ENCODE peak calls at places on chromosomes 12 and 14, in four cellular contexts. W is H1, N is K562, P is SK-N-SH. A is an unnamed sample.
A peak's percentile ranks its signal among the peaks of the same experiment; 100 is the strongest.

GRCh38 chr14:67883717-67884116 is 64.1 kb downstream of the RAD51B start:
- DNase-seq in P (no peak), N (no peak), W (no peak), A (no peak)

GRCh38 chr12:3238196-3238595 is 161.0 kb downstream of the TSPAN9 start:
- DNase-seq in N (no peak), P (no peak), W (no peak), A (no peak)

GRCh38 chr12:102765736-102766135 is 151.3 kb downstream of the PAH start:
- DNase-seq in W (no peak), P (no peak), N (no peak), A (no peak)

GRCh38 chr12:112148031-112148513 is 22.7 kb downstream of the TRAFD1 start:
- DNase-seq in W (no peak), N (no peak), P (no peak), A (no peak)

GRCh38 chr12:11580125-11580751 is 69.2 kb upstream of the ETV6 start:
- DNase-seq in P (no peak), N (no peak), W (no peak), A (no peak)

GRCh38 chr14:37150414-37150813 is 22.0 kb downstream of the SLC25A21 start:
- DNase-seq in N (no peak), P (peak; percentile 5), W (no peak), A (no peak)

GRCh38 chr14:70622111-70622712 is 19.5 kb upstream of the TTC9 start:
- DNase-seq in N (no peak), W (no peak), P (peak; percentile 56), A (peak; percentile 66)

GRCh38 chr12:88960213-88960878 is 380.1 kb upstream of the KITLG start:
- DNase-seq in W (no peak), P (no peak), N (no peak), A (no peak)

GRCh38 chr12:122980192-122981035 is at the start of gene ARL6IP4:
- DNase-seq in W (no peak), P (peak; percentile 91), N (peak; percentile 90), A (peak; percentile 47)

GRCh38 chr12:95877622-95878021 is 18.9 kb downstream of the SNRPF start:
- DNase-seq in P (no peak), N (no peak), W (no peak), A (no peak)

GRCh38 chr12:67433393-67434175 is 164.4 kb downstream of the CAND1 start:
- DNase-seq in N (peak; percentile 11), P (no peak), W (no peak), A (no peak)

DNA sequence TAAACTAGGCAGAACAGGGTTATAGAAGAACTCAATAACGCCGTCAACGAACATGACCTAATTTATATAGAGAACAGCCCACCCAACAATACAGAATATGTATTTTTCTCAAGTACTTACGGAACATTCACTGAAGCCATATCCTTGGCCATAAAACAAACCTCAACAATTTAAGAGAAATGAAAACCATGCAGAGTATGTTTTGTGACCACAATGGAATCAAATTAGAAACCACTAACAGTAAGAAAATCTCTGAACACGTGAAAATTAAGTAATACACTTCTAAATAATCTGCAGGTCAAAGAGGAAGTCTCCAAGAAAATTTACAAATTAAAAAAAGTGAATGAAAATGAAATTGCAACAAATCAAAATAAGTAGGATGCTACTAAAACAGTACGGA is 9.4 kb downstream of the SART3 start:
- DNase-seq in N (no peak), P (no peak), W (no peak), A (no peak)
- TF ChIP-seq TEAD4 in N (no peak), P (no peak), W (no peak), A (no peak)

DNA sequence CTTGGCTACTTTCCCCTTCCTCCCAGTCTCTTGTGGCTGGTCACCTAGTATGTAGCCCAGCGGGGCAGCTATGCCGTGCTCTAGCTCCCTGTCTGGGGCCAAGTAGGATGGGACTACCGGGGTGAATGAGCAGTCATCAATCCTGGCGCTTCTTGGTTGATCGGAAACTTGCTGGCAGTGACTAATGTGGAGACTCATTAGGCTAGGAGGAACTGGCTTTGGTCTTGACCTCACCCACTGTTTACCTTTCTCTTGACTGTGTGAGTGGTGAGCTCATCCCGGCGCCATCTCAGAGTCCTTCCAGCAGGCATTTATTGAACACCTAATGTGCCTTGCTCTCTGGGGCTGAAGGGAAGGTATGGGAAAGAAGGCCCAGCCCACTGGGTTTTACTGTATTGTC is 16.0 kb downstream of the PLEKHG3 start:
- DNase-seq in P (no peak), W (no peak), N (no peak), A (peak; percentile 5)
- TF ChIP-seq TEAD4 in P (no peak), W (no peak), N (no peak), A (no peak)

DNA sequence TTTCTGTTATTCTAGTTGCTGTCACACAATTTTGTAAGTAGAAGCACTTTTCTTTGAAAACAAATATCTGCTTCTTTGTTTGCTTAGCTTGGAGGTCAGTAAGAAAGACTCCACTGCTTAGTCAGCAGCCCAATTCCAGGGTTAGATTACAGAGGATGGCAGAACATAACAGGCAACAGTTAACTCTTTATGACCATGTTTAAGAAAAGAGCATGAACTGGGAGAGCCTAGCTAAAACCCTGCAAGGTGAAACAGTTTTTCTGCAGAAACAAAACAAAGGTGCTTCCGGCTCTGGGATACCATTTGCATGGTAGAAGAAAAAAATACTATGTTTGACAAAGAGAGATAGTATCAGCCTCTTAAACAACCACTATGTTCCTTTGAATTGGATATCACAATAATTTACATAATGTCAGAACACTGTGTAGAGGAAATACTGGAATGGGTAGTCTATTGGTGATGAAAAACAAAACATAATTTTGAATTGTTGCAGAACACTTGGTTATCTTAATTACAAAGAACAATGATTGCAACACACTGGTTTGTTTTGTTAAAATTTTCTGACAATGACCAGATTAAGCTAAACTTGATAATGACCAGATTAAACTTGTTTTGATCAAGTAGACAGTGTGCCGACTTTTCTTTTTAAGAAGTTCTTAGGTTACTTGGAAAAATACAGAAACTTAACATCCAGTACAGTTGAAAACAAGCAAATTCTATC is 22.4 kb upstream of the PPM1H start:
- DNase-seq in W (no peak), N (no peak), P (no peak), A (no peak)
- TF ChIP-seq TEAD4 in W (no peak), N (no peak), P (no peak), A (no peak)

GRCh38 chr14:95318870-95319311 is 817 bp downstream of the CLMN start:
- DNase-seq in P (no peak), N (peak; percentile 6), W (no peak), A (peak; percentile 32)

GRCh38 chr14:95320076-95320895 is 578 bp upstream of the CLMN start:
- DNase-seq in W (no peak), P (no peak), N (no peak), A (peak; percentile 21)

GRCh38 chr14:95317817-95318343 is 1.8 kb downstream of the CLMN start:
- DNase-seq in W (no peak), P (no peak), N (no peak), A (no peak)

GRCh38 chr14:95318399-95318834 is 1.3 kb downstream of the CLMN start:
- DNase-seq in W (no peak), P (no peak), N (no peak), A (no peak)

DNA sequence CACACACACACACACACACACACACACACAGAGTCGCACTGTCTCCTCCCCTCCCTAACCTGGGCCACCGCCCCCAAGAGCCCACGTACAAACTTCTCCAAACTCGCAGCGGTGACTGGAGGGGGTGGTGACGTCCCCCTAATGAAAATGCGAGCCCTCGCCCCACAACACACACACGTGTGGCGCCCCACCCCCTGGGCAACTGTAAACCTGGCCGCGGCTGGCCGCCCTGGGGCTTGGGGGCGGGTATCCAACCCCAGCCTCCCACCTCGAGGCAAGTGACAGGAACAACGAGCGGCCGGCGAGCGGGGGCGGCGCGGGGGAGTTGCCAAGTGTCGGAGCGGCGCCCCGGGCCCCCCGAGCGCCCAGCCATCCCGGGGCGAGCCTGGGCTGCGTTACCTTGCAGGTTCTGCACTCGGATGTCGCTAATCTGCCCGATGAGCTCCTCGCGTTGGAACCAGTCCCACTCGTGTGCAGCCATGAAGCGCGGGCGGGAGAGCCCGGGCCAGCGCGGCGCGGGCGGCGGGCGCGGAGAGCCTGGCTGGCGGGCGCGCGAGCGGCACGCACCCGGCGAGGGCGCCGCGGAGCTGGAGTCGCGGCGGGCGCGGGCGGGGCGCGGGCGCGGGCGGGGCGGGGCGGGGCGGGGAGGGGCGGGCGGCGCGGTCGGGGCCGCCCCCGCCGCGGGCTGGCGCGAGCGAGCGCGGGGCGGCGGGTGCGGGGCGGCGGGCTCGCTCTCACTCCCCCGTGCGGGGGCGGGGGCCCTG is at the start of gene CLMN:
- DNase-seq in N (peak; percentile 85), W (no peak), P (peak; percentile 89), A (peak; percentile 59)
- TF ChIP-seq TEAD4 in N (no peak), W (no peak), P (no peak), A (no peak)

A was measured in WTC11.